ENCODE peak calls at places on chromosomes 12 and 14, in seven cellular contexts. D is foreskin fibroblast, X is psoas muscle, R is A549, J is WERI-Rb-1, C is bronchial epithelial cell, A is prostate gland. M is an unnamed sample.

GRCh38 chr12:120364487-120364886 is 4.5 kb downstream of the MSI1 start:
- DNase-seq in A (no peak), X (no peak), J (no peak), R (no peak), C (no peak), D (no peak), M (no peak)

GRCh38 chr12:98752726-98753125 is 107.6 kb downstream of the APAF1 start:
- DNase-seq in X (no peak), R (no peak), C (no peak), D (no peak), J (no peak), A (no peak), M (peak)

GRCh38 chr12:131096681-131097181 is 143.0 kb downstream of the ADGRD1 start:
- DNase-seq in A (no peak), X (peak), J (peak), D (no peak), C (no peak), R (no peak), M (no peak)

GRCh38 chr12:112584266-112584722 is 165.5 kb downstream of the PTPN11 start:
- DNase-seq in D (no peak), A (no peak), R (peak), X (no peak), J (no peak), C (no peak), M (no peak)

GRCh38 chr12:12726543-12727093 is 9.4 kb downstream of the CDKN1B start:
- DNase-seq in R (peak), C (peak), D (peak), A (no peak), X (no peak), J (no peak), M (peak)

GRCh38 chr12:34398706-34399630 is 376.7 kb downstream of the ALG10 start:
- DNase-seq in J (no peak), R (no peak), D (no peak), A (peak), C (no peak), X (peak), M (no peak)

GRCh38 chr12:47837190-47838171 is 17.8 kb upstream of the HDAC7 start:
- DNase-seq in D (peak), X (peak), C (peak), A (peak), J (peak), R (peak), M (peak)

GRCh38 chr12:25186038-25186787 is 8.7 kb downstream of the DNAI7 start:
- DNase-seq in C (no peak), D (no peak), R (no peak), A (no peak), J (no peak), X (no peak), M (no peak)

GRCh38 chr12:14775652-14776020 is 27.6 kb downstream of the WBP11 start:
- DNase-seq in X (no peak), J (no peak), A (no peak), R (no peak), D (no peak), C (peak), M (peak)

GRCh38 chr12:113136990-113137511 is 1.5 kb upstream of the RASAL1 start:
- DNase-seq in C (no peak), D (no peak), X (no peak), J (no peak), A (no peak), R (no peak), M (no peak)

GRCh38 chr14:33516898-33517436 is 433.9 kb downstream of the EGLN3 start:
- DNase-seq in R (no peak), X (no peak), A (no peak), J (no peak), D (no peak), C (no peak), M (no peak)

GRCh38 chr14:61577506-61577931 is 117.8 kb upstream of the HIF1A start:
- DNase-seq in R (no peak), A (no peak), J (no peak), D (no peak), C (no peak), X (no peak), M (peak)

GRCh38 chr12:89892426-89892825 is 183.8 kb upstream of the ATP2B1 start:
- DNase-seq in D (no peak), A (no peak), C (no peak), R (no peak), J (no peak), X (no peak), M (peak)

GRCh38 chr12:25801621-25802243 is 156.8 kb upstream of the RASSF8 start:
- DNase-seq in X (no peak), A (no peak), J (no peak), R (no peak), C (peak), D (no peak), M (no peak)

GRCh38 chr12:118189761-118190181 is 53.8 kb downstream of the PEBP1 start:
- DNase-seq in C (no peak), D (peak), R (no peak), X (no peak), A (peak), J (peak), M (peak)

GRCh38 chr14:58820032-58820431 is 182.3 kb downstream of the DACT1 start:
- DNase-seq in A (no peak), C (no peak), R (no peak), X (no peak), J (no peak), D (no peak), M (no peak)

GRCh38 chr12:124737040-124737419 is 126.6 kb downstream of the SCARB1 start:
- DNase-seq in D (no peak), X (no peak), A (no peak), R (no peak), J (no peak), C (no peak), M (no peak)

GRCh38 chr12:106918746-106919145 is 37.0 kb upstream of the TMEM263 start:
- DNase-seq in C (peak), J (peak), X (no peak), A (no peak), R (no peak), D (no peak), M (no peak)

DNA sequence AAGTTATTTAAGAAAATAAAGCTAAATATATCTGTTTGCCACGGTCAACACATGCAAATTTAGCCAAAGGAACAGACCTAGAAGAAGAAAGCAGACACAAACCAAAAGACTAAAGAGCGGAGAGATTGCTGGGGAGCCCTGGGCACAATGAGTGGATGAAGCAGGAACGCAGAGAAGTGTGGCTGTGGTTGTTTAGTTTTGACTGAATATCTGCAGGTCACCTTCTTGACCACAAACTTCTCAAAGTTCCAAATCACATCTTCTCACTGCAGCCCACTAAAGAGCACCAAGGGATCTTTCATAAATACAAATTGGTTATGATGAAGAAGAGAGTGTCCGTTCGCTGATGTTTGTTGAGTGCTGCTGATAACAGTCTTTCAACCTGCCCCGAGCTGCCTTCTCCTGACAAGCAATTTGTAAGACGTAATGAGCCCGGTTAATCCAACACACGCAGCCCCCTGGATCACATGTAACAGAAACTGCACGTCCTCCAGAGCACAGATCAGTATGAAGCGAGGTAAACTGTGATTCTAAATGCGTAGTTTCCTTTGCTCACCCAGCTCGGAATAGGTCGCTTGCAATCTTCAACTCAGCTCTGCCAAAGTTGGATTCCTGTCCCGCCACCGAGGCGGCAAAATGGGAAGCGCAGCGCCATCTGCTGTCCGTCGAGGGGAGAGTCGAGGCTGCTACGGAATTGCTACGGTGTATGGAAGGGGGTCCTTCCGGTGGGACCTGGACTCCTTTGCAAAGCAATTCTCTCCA is 120.8 kb downstream of the GXYLT1 start:
- DNase-seq in C (peak), X (peak), A (peak), R (peak), D (peak), J (peak), M (peak)
- H3K4me3 ChIP-seq in C (peak), X (peak), A (peak), R (peak), D (peak), J (peak), M (peak)

DNA sequence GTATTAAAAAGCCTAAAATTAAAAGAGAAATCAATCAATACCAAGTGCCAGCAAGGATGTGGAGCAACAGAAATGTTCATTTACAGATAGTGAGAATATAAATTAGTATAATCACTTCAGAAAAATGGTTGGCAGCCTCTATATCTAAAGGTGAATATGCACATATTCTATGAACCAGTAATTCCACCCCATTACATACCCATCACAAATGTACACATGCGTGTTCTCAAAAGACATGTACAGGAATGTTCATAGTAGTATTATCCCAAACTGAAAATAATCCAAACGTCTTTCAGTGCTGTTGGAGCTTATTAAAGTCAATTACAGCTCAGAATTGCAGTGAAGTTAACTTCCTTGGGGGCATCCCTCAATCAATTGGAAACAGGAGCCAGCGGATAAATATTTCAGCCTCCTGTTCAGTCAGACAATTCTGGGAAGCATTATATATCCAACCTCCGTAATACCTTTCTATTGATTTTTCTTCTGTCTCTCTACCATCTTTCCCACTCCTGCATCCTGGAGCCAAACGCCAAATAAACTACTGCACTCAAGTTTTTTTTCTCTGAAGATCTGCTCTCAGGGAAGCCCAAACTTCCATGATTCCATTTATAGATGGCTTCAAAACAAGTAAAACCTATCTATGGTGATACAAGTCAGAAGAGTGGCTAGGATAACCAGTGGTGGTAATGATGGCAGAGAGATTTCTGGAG is 45.0 kb upstream of the OR5AU1 start:
- DNase-seq in D (no peak), X (no peak), A (no peak), C (no peak), R (no peak), J (no peak), M (no peak)
- TF ChIP-seq CTCF in D (no peak), X (no peak), A (no peak), C (no peak), R (no peak), J (no peak), M (no peak)

GRCh38 chr14:22802860-22803562 is 12.2 kb downstream of the SLC7A7 start:
- DNase-seq in C (no peak), A (no peak), D (no peak), X (no peak), J (no peak), R (no peak), M (no peak)

GRCh38 chr14:22807432-22808087 is 7.7 kb downstream of the SLC7A7 start:
- DNase-seq in D (no peak), A (no peak), X (no peak), J (no peak), C (no peak), R (no peak), M (no peak)

GRCh38 chr14:22801716-22802115 is 13.5 kb downstream of the SLC7A7 start:
- DNase-seq in A (no peak), C (no peak), X (no peak), J (no peak), D (no peak), R (no peak), M (no peak)

GRCh38 chr14:22800356-22800755 is 14.9 kb downstream of the SLC7A7 start:
- DNase-seq in C (no peak), R (no peak), D (no peak), A (no peak), X (no peak), J (no peak), M (no peak)

GRCh38 chr14:22803575-22803974 is 11.7 kb downstream of the SLC7A7 start:
- DNase-seq in J (no peak), R (no peak), C (no peak), A (no peak), D (no peak), X (no peak), M (no peak)
- H3K4me3 ChIP-seq in J (no peak), R (no peak), C (no peak), A (no peak), D (no peak), X (no peak), M (no peak)

GRCh38 chr14:34912182-34912581 is 37.0 kb upstream of the BAZ1A start:
- DNase-seq in D (no peak), J (no peak), A (no peak), X (no peak), R (no peak), C (no peak), M (no peak)
- TF ChIP-seq CTCF in D (no peak), J (no peak), A (no peak), X (no peak), R (peak), C (no peak), M (no peak)

GRCh38 chr12:96085475-96085874 is 50.1 kb upstream of the LTA4H start:
- DNase-seq in X (no peak), C (no peak), J (no peak), D (no peak), R (no peak), A (no peak), M (no peak)
- H3K4me3 ChIP-seq in X (no peak), C (no peak), J (no peak), D (no peak), R (no peak), A (no peak), M (no peak)